ENCODE peak calls at places on chromosomes 2 and 18, in seven cellular contexts. R, I, D, P, S, H and O are unnamed samples.
A peak's percentile ranks its signal among the peaks of the same experiment; 100 is the strongest.

GRCh38 chr18:44651453-44651852 is 29.2 kb upstream of the SETBP1 start:
- DNase-seq in P (no peak), D (no peak), I (no peak), R (no peak), S (no peak), H (no peak), O (no peak)

GRCh38 chr2:173652731-173653426 is 298.2 kb downstream of the CDCA7 start:
- DNase-seq in D (no peak), H (no peak), I (peak; percentile 91), P (no peak), R (no peak), S (no peak), O (no peak)

GRCh38 chr2:105827351-105828096 is 82.8 kb downstream of the NCK2 start:
- DNase-seq in R (no peak), D (no peak), H (no peak), P (no peak), S (no peak), I (no peak), O (no peak)

GRCh38 chr18:32478818-32479217 is 8.1 kb upstream of the GAREM1 start:
- DNase-seq in I (no peak), R (no peak), D (no peak), S (no peak), H (no peak), P (no peak), O (no peak)

GRCh38 chr2:240355001-240355891 is 80.2 kb upstream of the GPC1 start:
- DNase-seq in R (no peak), D (no peak), I (no peak), P (no peak), S (peak; percentile 38), H (no peak), O (peak; percentile 11)

GRCh38 chr2:43634604-43635306 is 2.3 kb upstream of the PLEKHH2 start:
- DNase-seq in I (peak; percentile 82), R (no peak), H (no peak), P (no peak), S (no peak), D (no peak), O (no peak)

GRCh38 chr18:34018358-34018757 is 206.4 kb downstream of the NOL4 start:
- DNase-seq in I (no peak), S (no peak), H (no peak), R (no peak), P (no peak), D (no peak), O (no peak)

GRCh38 chr2:113208995-113209868 is 35.5 kb downstream of the PSD4 start:
- DNase-seq in P (peak; percentile 53), S (no peak), R (no peak), H (no peak), D (no peak), I (no peak), O (no peak)

GRCh38 chr2:109376115-109376514 is 237.7 kb downstream of the SEPTIN10 start:
- DNase-seq in H (peak; percentile 25), I (no peak), P (no peak), D (no peak), R (peak; percentile 69), S (peak; percentile 41), O (no peak)

GRCh38 chr18:24930478-24930877 is 421.5 kb downstream of the ZNF521 start:
- DNase-seq in I (no peak), P (no peak), R (no peak), H (no peak), D (no peak), S (no peak), O (no peak)

GRCh38 chr2:79612999-79613398 is 100.1 kb downstream of the CTNNA2 start:
- DNase-seq in R (no peak), P (no peak), H (no peak), I (no peak), D (no peak), S (no peak), O (no peak)

GRCh38 chr2:32942728-32943485 is 3.8 kb upstream of the LTBP1 start:
- DNase-seq in S (no peak), I (no peak), R (no peak), H (no peak), D (no peak), P (no peak), O (no peak)

GRCh38 chr18:36175481-36175880 is 11.8 kb upstream of the MOCOS start:
- DNase-seq in S (no peak), P (no peak), R (no peak), I (no peak), H (no peak), D (no peak), O (no peak)

DNA sequence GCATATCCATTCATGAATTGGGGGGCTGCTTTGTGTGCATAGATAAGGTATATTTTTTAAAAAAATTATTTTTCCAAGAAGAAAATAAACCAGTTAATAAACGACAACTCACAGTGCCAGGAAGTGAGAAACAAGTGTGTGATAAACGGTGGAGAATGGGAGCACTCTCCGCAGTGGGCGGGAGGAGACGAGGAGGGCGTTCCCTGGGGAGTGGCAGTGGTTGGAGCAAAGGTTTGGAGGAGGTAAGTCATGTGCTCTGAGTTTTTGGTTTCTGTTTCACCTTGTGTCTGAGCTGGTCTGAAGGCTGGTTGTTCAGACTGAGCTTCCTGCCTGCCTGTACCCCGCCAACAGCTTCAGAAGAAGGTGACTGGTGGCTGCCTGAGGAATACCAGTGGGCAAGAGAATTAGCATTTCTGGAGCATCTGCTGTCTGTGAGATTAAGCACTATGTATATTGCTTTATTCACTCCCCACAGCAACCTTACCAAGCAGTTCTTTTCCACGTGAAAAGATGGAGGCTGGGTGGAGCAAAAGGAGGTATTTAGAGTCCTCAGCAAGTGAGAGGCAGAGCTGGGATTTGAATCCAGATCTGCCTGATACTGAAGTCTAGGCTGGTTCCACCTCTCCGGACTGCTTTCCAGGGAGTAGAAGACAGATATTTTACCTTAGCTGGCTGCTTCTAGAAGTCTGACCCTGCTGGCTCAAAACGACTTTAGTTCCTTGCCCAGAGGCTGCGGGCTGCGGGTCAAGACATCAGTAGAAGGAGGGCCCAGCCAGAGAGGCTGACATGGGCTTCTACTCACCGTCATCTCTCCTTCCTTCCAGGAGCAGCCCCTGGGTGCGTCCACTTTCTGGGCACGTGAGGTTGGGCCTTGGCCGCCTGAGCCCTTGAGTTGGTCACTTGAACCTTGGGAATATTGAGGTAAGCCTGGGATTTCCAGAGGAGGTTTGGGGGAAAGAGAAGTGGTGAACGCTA is 26.9 kb upstream of the CASP8 start:
- DNase-seq in P (no peak), S (no peak), H (peak; percentile 93), R (peak; percentile 93), D (peak; percentile 42), I (no peak), O (no peak)
- H3K4me3 ChIP-seq in P (peak overlapping the region; percentile 16), S (peak overlapping the region; percentile 8), H (peak overlapping the region; percentile 83), R (no peak overlapping the region), D (peak overlapping the region; percentile 45), I (no peak overlapping the region), O (peak overlapping the region; percentile 19)

DNA sequence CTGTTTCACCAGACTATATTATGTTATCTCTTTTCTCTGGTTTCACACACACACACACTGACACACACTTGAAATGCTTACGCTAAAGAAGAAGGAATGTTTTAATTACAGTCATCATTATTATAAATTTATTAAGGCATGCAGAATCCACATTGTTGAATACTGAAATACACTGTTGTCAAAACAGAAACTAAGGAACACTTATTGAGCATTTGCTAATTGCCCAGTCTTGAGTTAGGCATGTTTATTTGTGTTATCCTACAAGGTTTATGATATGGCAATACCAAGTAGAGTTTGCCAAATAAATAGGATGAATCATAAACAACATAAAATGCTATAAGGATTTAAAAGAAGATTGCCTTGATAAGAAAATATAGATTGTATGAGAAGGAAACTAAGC is 917.0 kb upstream of the PIK3C3 start:
- DNase-seq in R (no peak), H (no peak), D (no peak), S (no peak), I (no peak), P (no peak), O (no peak)
- H3K4me3 ChIP-seq in R (no peak overlapping the region), H (no peak overlapping the region), D (no peak overlapping the region), S (no peak overlapping the region), I (no peak overlapping the region), P (no peak overlapping the region), O (no peak overlapping the region)

GRCh38 chr2:167103757-167104133 is 215.5 kb downstream of the XIRP2 start:
- DNase-seq in P (no peak), I (no peak), H (no peak), R (no peak), S (no peak), D (no peak), O (no peak)

GRCh38 chr2:167103028-167103756 is 214.9 kb downstream of the XIRP2 start:
- DNase-seq in S (no peak), R (no peak), D (no peak), P (no peak), I (no peak), H (no peak), O (no peak)

GRCh38 chr2:167104691-167105090 is 216.4 kb downstream of the XIRP2 start:
- DNase-seq in H (no peak), I (no peak), P (no peak), R (no peak), D (no peak), S (no peak), O (no peak)

DNA sequence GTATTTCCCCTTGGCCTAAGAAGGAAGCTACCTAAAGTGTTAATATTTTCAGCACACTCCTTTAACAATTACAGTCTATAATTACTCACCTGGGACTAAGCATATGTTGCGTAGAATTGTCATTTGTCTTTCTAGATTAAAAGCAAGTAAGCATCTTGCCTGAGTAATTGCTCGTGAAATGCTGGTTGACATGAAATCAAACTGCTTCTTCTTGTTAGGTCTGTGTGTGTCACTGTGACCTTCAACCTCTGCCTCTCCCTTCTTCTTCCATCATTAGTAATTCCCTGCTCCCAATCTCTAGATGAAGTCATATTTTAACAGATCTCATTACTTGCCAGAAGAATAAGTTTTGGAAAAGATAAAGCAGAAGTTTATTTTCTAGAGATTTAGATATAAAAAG is 212.2 kb downstream of the XIRP2 start:
- DNase-seq in I (no peak), D (no peak), P (no peak), H (no peak), R (no peak), S (no peak), O (no peak)
- H3K4me3 ChIP-seq in I (no peak overlapping the region), D (no peak overlapping the region), P (no peak overlapping the region), H (no peak overlapping the region), R (no peak overlapping the region), S (no peak overlapping the region), O (no peak overlapping the region)

GRCh38 chr2:84832772-84833461 is 48.0 kb downstream of the TRABD2A start:
- DNase-seq in R (no peak), H (peak; percentile 78), D (no peak), S (peak; percentile 42), I (no peak), P (peak; percentile 66), O (no peak)
- H3K4me3 ChIP-seq in R (no peak overlapping the region), H (peak overlapping the region; percentile 38), D (no peak overlapping the region), S (no peak overlapping the region), I (no peak overlapping the region), P (no peak overlapping the region), O (no peak overlapping the region)

DNA sequence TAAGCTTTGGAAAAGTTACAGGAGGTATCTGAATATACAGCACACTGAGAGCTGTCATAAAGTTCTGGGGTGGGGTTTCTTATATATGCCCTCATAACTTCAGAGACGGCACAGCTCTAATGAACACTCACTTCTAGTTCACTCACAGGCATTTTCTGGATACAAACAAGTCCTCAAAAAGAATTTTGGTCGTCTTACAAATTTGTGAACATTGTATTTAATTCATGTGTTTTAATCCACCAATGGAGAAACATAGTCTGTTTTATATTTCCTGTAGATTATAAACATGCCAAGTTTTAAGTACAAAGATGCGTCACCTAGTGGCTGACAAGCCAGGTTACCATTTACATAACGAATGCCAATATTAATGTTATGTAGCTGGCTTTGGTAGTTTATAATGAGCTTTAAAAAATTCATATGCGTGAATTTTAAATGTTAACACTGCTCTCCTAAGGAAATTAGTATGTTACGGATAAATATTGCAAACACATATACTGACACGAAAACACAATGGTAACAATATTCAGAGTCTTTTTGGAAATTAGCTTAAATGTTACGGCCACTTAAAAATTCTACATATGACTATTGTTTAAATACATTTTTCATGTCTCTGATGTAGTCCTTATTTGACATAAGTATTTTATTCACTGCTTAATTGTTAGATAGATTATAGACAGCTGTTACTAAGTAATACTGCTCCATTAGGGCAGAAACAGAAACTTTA is 2.5 kb downstream of the COL3A1 start:
- DNase-seq in D (no peak), I (no peak), H (no peak), P (no peak), R (no peak), S (no peak), O (no peak)
- H3K4me3 ChIP-seq in D (peak overlapping the region; percentile 52), I (peak overlapping the region; percentile 74), H (peak overlapping the region; percentile 57), P (peak overlapping the region; percentile 68), R (no peak overlapping the region), S (no peak overlapping the region), O (peak overlapping the region; percentile 48)